ENCODE peak calls at places on chromosomes 4 and X, in ten cellular contexts. L, T, E, D, X, C, N, O, Y and I are unnamed samples.

GRCh38 chr4:118968006-118968405 is 79.4 kb downstream of the SYNPO2 start:
- DNase-seq in E (no peak), L (peak), O (peak), D (no peak), C (no peak), X (peak), N (peak), Y (no peak), T (no peak), I (no peak)

GRCh38 chr4:53089940-53090729 is 228.0 kb downstream of the RASL11B start:
- DNase-seq in N (peak), O (no peak), C (no peak), D (no peak), L (no peak), Y (no peak), T (no peak), E (no peak), X (no peak), I (no peak)

GRCh38 chrX:13759152-13759718 is 24.7 kb downstream of the OFD1 start:
- DNase-seq in Y (no peak), D (no peak), O (no peak), T (no peak), X (no peak), L (no peak), N (no peak), C (no peak), E (no peak), I (no peak)

GRCh38 chr4:176791591-176792347 is 953 bp downstream of the VEGFC start:
- DNase-seq in X (no peak), O (no peak), E (no peak), L (no peak), N (peak), T (no peak), Y (no peak), C (no peak), D (no peak), I (no peak)

GRCh38 chrX:55142206-55142918 is 53.5 kb downstream of the PAGE2 start:
- DNase-seq in Y (no peak), N (no peak), E (no peak), D (no peak), T (no peak), O (no peak), L (no peak), X (no peak), C (no peak), I (no peak)

GRCh38 chrX:123108513-123109427 is 75.3 kb upstream of the GRIA3 start:
- DNase-seq in T (no peak), O (no peak), Y (no peak), D (no peak), L (no peak), N (no peak), X (no peak), C (no peak), E (no peak), I (no peak)

GRCh38 chrX:135489542-135489941 is 30.9 kb upstream of the INTS6L start:
- DNase-seq in O (no peak), D (no peak), E (no peak), L (no peak), C (no peak), X (no peak), N (no peak), Y (no peak), T (no peak), I (no peak)

GRCh38 chr4:73222466-73223257 is 35.9 kb downstream of the ANKRD17 start:
- DNase-seq in E (peak), O (peak), L (peak), N (peak), T (peak), X (peak), D (peak), Y (peak), C (peak), I (peak)

GRCh38 chr4:182536221-182536620 is 293.0 kb downstream of the TENM3 start:
- DNase-seq in T (no peak), X (no peak), N (no peak), D (no peak), E (no peak), L (no peak), Y (no peak), O (no peak), C (no peak), I (no peak)